ENCODE peak calls at places on chromosomes 7 and 10, in five cellular contexts. One of them, this sample, is unnamed. For H3K4me1, the result is how much of the 10 kb centered on the place peaks cover.

GRCh38 chr7:157411580-157411979 is 74.8 kb downstream of the DNAJB6 start:
- DNase-seq in mammary epithelial cell: no peak
- DNase-seq in IMR-90: no peak
- DNase-seq in fibroblast of lung: peak
- DNase-seq in hepatocyte: no peak
- DNase-seq in this sample: no peak

GRCh38 chr10:97564776-97565175 is 7.8 kb upstream of the ANKRD2 start:
- DNase-seq in mammary epithelial cell: no peak
- DNase-seq in IMR-90: peak
- DNase-seq in fibroblast of lung: peak
- DNase-seq in hepatocyte: no peak
- DNase-seq in this sample: no peak

GRCh38 chr10:1543596-1543995 is 193.7 kb downstream of the ADARB2 start:
- DNase-seq in mammary epithelial cell: no peak
- DNase-seq in IMR-90: no peak
- DNase-seq in fibroblast of lung: no peak
- DNase-seq in hepatocyte: no peak
- DNase-seq in this sample: no peak

GRCh38 chr10:7184660-7185366 is 226.0 kb downstream of the SFMBT2 start:
- DNase-seq in mammary epithelial cell: no peak
- DNase-seq in IMR-90: no peak
- DNase-seq in fibroblast of lung: no peak
- DNase-seq in hepatocyte: no peak
- DNase-seq in this sample: no peak

GRCh38 chr7:96685755-96686154 is 23.9 kb downstream of the SEM1 start:
- DNase-seq in mammary epithelial cell: no peak
- DNase-seq in IMR-90: no peak
- DNase-seq in fibroblast of lung: no peak
- DNase-seq in hepatocyte: no peak
- DNase-seq in this sample: no peak

GRCh38 chr10:78336402-78336791 is 302.7 kb downstream of the RPS24 start:
- DNase-seq in mammary epithelial cell: no peak
- DNase-seq in IMR-90: peak
- DNase-seq in fibroblast of lung: peak
- DNase-seq in hepatocyte: no peak
- DNase-seq in this sample: no peak

GRCh38 chr7:140675726-140676125 is 3.0 kb downstream of the ADCK2 start:
- DNase-seq in mammary epithelial cell: no peak
- DNase-seq in IMR-90: no peak
- DNase-seq in fibroblast of lung: no peak
- DNase-seq in hepatocyte: no peak
- DNase-seq in this sample: no peak

GRCh38 chr10:127694580-127695193 is 42.3 kb upstream of the FOXI2 start:
- DNase-seq in mammary epithelial cell: peak
- DNase-seq in IMR-90: no peak
- DNase-seq in fibroblast of lung: no peak
- DNase-seq in hepatocyte: peak
- DNase-seq in this sample: no peak

DNA sequence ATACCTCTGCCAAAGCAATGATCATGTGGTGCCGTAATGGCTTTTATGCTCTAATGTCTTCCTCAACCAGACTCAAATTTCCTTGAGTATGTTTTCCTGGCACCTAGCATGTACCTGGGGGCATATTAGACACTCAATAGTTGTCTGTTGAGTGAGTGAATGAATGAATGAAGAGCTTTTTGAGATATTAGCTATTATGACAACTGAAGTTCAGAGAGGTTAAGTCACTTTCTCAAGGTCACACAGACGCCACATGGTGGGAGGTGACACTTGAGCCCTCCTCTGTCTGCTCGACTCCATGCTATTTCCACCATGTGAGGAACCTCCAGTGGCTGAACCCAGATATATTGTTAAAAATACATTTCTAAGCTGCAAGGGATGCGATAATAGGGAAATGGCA is 132.1 kb downstream of the PRPF18 start:
- DNase-seq in mammary epithelial cell: no peak
- DNase-seq in IMR-90: no peak
- DNase-seq in fibroblast of lung: no peak
- DNase-seq in hepatocyte: no peak
- DNase-seq in this sample: no peak
- H3K4me3 ChIP-seq in mammary epithelial cell: no peak
- H3K4me3 ChIP-seq in IMR-90: no peak
- H3K4me3 ChIP-seq in fibroblast of lung: no peak
- H3K4me3 ChIP-seq in hepatocyte: no peak
- H3K4me3 ChIP-seq in this sample: no peak

DNA sequence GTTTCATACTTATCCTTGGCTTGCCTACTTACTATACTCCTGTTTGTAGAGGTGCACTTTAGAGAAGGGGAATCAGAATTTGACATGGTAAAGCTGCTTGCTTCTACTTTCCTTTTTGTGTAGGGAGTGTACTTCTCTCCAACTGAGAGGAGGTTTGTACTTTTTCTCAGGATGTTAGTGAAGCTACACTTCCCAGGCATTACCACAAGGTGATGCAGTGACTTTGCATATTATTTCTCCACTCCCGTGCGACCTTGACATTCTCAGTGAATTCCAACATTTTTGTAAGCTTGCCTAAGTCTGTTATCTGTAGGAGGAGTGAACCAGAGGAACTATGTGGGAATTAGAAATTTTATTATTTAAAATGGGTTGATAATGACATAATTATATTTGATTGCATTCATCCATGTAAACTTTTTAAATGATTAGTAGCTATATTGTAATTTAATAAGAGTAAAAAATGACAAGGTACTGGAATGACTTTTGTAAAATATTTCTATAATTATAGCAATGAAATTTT is 5.2 kb downstream of the TAX1BP1 start:
- DNase-seq in mammary epithelial cell: peak
- DNase-seq in IMR-90: peak
- DNase-seq in fibroblast of lung: peak
- DNase-seq in hepatocyte: peak
- DNase-seq in this sample: no peak
- H3K4me1 ChIP-seq in mammary epithelial cell: under half
- H3K4me1 ChIP-seq in IMR-90: under half
- H3K4me1 ChIP-seq in fibroblast of lung: under half
- H3K4me1 ChIP-seq in hepatocyte: under half
- H3K4me1 ChIP-seq in this sample: half or more

DNA sequence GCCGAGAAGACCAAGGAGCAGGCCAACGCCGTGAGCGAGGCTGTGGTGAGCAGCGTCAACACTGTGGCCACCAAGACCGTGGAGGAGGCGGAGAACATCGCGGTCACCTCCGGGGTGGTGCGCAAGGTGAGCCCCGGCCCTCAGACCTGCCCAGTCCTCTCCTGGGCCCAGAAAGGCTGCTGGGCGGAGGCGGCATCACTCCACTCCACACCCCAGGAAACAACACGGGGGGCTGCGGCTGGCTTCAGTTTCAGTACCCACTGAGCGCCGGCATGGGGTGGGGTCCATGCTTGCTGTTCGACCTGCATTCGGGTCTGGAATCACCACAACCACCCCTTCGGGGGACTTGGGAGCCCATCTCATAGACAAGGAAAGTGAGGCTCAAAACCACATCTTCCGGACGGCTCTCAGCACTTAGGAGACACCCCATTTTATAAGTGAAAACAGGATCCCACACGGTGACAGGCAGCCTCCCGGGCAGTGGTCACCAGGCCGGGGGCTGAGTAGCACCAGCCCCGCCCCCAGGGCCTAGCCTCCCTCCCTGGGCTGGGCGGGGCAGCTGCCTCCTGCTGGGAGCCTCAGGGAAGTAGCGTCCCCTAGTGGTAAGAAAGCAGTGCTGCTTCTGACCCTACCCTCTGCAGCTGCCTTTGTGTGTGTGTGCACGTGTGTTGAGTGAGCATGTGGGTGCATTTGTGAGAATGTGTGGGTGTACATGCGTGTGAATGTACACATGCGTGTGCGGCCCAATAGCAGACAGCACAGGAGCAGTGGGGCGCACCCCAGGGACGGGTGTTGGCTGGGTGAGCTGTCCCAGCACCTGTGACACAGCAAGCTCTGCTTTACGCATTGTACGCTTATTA is 1.8 kb downstream of the SNCG start:
- DNase-seq in mammary epithelial cell: peak
- DNase-seq in IMR-90: peak
- DNase-seq in fibroblast of lung: peak
- DNase-seq in hepatocyte: peak
- DNase-seq in this sample: no peak
- H3K27ac ChIP-seq in mammary epithelial cell: peak
- H3K27ac ChIP-seq in IMR-90: no peak
- H3K27ac ChIP-seq in fibroblast of lung: no peak
- H3K27ac ChIP-seq in hepatocyte: no peak
- H3K27ac ChIP-seq in this sample: peak

GRCh38 chr10:75788394-75789205 is 357.2 kb downstream of the LRMDA start:
- DNase-seq in mammary epithelial cell: no peak
- DNase-seq in IMR-90: no peak
- DNase-seq in fibroblast of lung: peak
- DNase-seq in hepatocyte: no peak
- DNase-seq in this sample: no peak

GRCh38 chr10:75776738-75777504 is 345.5 kb downstream of the LRMDA start:
- DNase-seq in mammary epithelial cell: no peak
- DNase-seq in IMR-90: no peak
- DNase-seq in fibroblast of lung: no peak
- DNase-seq in hepatocyte: no peak
- DNase-seq in this sample: no peak

GRCh38 chr10:75779276-75779675 is 347.9 kb downstream of the LRMDA start:
- DNase-seq in mammary epithelial cell: no peak
- DNase-seq in IMR-90: no peak
- DNase-seq in fibroblast of lung: no peak
- DNase-seq in hepatocyte: no peak
- DNase-seq in this sample: no peak

GRCh38 chr10:75778665-75779064 is 347.2 kb downstream of the LRMDA start:
- DNase-seq in mammary epithelial cell: no peak
- DNase-seq in IMR-90: no peak
- DNase-seq in fibroblast of lung: no peak
- DNase-seq in hepatocyte: no peak
- DNase-seq in this sample: no peak

DNA sequence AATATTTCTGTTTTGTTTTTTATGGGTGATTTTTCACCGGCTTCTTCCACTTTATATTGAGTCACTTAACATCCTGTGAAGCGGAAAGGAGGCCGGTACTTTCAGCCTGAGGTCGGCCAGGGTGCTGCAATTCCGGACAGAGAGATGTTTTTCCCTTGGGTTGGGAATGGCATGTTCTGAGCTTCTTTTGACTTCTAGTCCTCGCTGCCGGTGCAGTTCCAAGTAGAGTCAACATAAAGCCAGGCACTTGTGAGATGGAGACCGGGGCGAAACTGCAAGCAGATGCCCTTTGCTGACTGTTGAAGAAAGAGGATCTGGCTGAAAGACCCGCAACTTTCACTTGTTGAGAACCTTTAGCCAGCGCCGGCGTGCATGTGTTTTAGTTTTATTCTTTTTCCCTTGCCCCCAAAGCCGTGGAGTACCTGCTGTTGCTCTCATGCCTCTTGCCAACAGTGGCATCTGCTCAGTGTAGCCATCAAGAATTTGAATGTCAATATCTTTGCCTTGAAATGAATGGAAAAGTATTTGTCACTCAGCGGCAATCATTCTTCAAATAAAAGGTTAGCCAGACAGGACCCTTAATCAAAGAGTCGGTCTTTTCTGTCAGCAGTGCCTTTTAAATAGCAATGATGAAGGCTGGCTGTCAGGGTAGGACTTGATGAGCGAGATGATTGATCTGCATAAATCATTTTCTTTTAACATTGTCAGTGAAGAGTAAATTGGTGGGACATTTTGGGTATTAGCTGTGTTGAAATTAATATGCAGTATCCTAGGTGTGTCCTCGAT is 351.2 kb downstream of the LRMDA start:
- DNase-seq in mammary epithelial cell: no peak
- DNase-seq in IMR-90: no peak
- DNase-seq in fibroblast of lung: peak
- DNase-seq in hepatocyte: no peak
- DNase-seq in this sample: no peak
- H3K4me3 ChIP-seq in mammary epithelial cell: no peak
- H3K4me3 ChIP-seq in IMR-90: no peak
- H3K4me3 ChIP-seq in fibroblast of lung: no peak
- H3K4me3 ChIP-seq in hepatocyte: no peak
- H3K4me3 ChIP-seq in this sample: no peak